ENCODE peak calls at places on chromosomes 16 and 17, in four cellular contexts. G is AG04450; K is stromal cell of bone marrow; R is activated naive CD4-positive, alpha-beta T cell. B is an unnamed sample.

GRCh38 chr16:29653436-29653835 is 9.6 kb upstream of the SPN start:
- DNase-seq in R (no peak), K (no peak), G (no peak), B (no peak)

GRCh38 chr16:7025616-7026190 is 306.9 kb upstream of the RBFOX1 start:
- DNase-seq in R (no peak), K (no peak), G (no peak), B (no peak)

GRCh38 chr17:54967621-54968258 is 714 bp downstream of the COX11 start:
- DNase-seq in G (no peak), R (no peak), K (peak), B (no peak)

GRCh38 chr17:71917715-71918114 is 203.1 kb upstream of the SOX9 start:
- DNase-seq in G (no peak), K (no peak), R (no peak), B (no peak)

GRCh38 chr16:86628614-86629013 is 50.3 kb downstream of the FOXL1 start:
- DNase-seq in K (no peak), R (no peak), G (no peak), B (no peak)

GRCh38 chr17:16880121-16880842 is 91.6 kb downstream of the TNFRSF13B start:
- DNase-seq in K (no peak), R (no peak), G (no peak), B (no peak)

GRCh38 chr17:54968954-54969400 is 412 bp downstream of the STXBP4 start:
- DNase-seq in K (peak), R (peak), G (no peak), B (no peak)

GRCh38 chr16:69839240-69839688 is 77.1 kb downstream of the WWP2 start:
- DNase-seq in R (no peak), G (no peak), K (no peak), B (no peak)

GRCh38 chr17:574061-574460 is 140.6 kb downstream of the VPS53 start:
- DNase-seq in G (no peak), K (peak), R (no peak), B (no peak)

GRCh38 chr17:67105213-67105612 is 60.9 kb downstream of the CACNG1 start:
- DNase-seq in R (no peak), K (peak), G (no peak), B (no peak)

GRCh38 chr16:14180431-14181059 is 109.4 kb downstream of the MRTFB start:
- DNase-seq in G (no peak), R (no peak), K (no peak), B (no peak)

GRCh38 chr17:65035704-65036103 is 20.8 kb downstream of the GNA13 start:
- DNase-seq in G (no peak), R (no peak), K (no peak), B (no peak)

GRCh38 chr17:44536090-44536960 is 21.0 kb upstream of the FZD2 start:
- DNase-seq in R (no peak), G (no peak), K (no peak), B (no peak)

GRCh38 chr17:72657467-72658317 is 434.8 kb downstream of the SLC39A11 start:
- DNase-seq in G (no peak), R (no peak), K (no peak), B (no peak)

GRCh38 chr17:69348441-69348840 is 21.5 kb upstream of the ABCA5 start:
- DNase-seq in G (no peak), K (no peak), R (no peak), B (no peak)

GRCh38 chr16:47729701-47730100 is 268.6 kb downstream of the PHKB start:
- DNase-seq in G (no peak), K (no peak), R (no peak), B (no peak)

GRCh38 chr17:7064248-7064647 is 15.8 kb downstream of the CLEC10A start:
- DNase-seq in R (no peak), G (no peak), K (no peak), B (peak)

GRCh38 chr17:38585805-38586529 is 19.8 kb downstream of the SRCIN1 start:
- DNase-seq in K (no peak), G (no peak), R (no peak), B (no peak)

GRCh38 chr16:22206847-22207714 is 1.0 kb downstream of the EEF2K start:
- DNase-seq in K (no peak), R (no peak), G (no peak), B (peak)

GRCh38 chr17:2705888-2706795 is 5.4 kb downstream of the CLUH start:
- DNase-seq in R (no peak), K (no peak), G (no peak), B (no peak)

GRCh38 chr16:70476272-70477020 is 22.1 kb downstream of the FCSK start:
- DNase-seq in G (peak), K (peak), R (no peak), B (peak)

GRCh38 chr17:13601317-13601775 is 383 bp downstream of the HS3ST3A1 start:
- DNase-seq in R (no peak), G (no peak), K (no peak), B (no peak)

GRCh38 chr16:27450836-27451341 is 48.9 kb downstream of the IL21R start:
- DNase-seq in R (no peak), G (no peak), K (no peak), B (no peak)

GRCh38 chr16:29663020-29663828 is at the start of gene SPN:
- DNase-seq in K (no peak), G (no peak), R (no peak), B (no peak)

GRCh38 chr16:89855301-89855945 is 18.0 kb upstream of the TCF25 start:
- DNase-seq in G (no peak), R (no peak), K (no peak), B (no peak)

GRCh38 chr17:13352747-13353415 is 248.8 kb downstream of the HS3ST3A1 start:
- DNase-seq in K (no peak), R (no peak), G (no peak), B (no peak)

GRCh38 chr17:76087531-76087930 is 8.5 kb downstream of the ZACN start:
- DNase-seq in G (no peak), K (no peak), R (no peak), B (no peak)

GRCh38 chr17:57519199-57519598 is 225.9 kb downstream of the CCDC182 start:
- DNase-seq in G (peak), R (no peak), K (no peak), B (no peak)

GRCh38 chr16:2260250-2260649 is 7.7 kb downstream of the RNPS1 start:
- DNase-seq in K (no peak), R (no peak), G (no peak), B (no peak)

GRCh38 chr16:79185681-79186080 is 414.9 kb downstream of the MAF start:
- DNase-seq in G (no peak), K (no peak), R (no peak), B (no peak)

GRCh38 chr16:64544859-64545258 is 577.0 kb downstream of the CDH11 start:
- DNase-seq in K (no peak), G (no peak), R (no peak), B (no peak)

GRCh38 chr17:67359960-67360817 is 6.2 kb downstream of the PSMD12 start:
- DNase-seq in K (no peak), G (no peak), R (no peak), B (no peak)

GRCh38 chr17:56679148-56679766 is 85.8 kb downstream of the NOG start:
- DNase-seq in G (no peak), K (no peak), R (no peak), B (peak)

GRCh38 chr17:73393962-73394361 is 82.2 kb upstream of the CDC42EP4 start:
- DNase-seq in R (no peak), G (no peak), K (no peak), B (no peak)

GRCh38 chr17:11928436-11928835 is 68.8 kb downstream of the ZNF18 start:
- DNase-seq in R (no peak), G (no peak), K (no peak), B (no peak)

GRCh38 chr16:11683140-11683539 is 14.9 kb downstream of the SNN start:
- DNase-seq in R (no peak), K (no peak), G (no peak), B (no peak)

GRCh38 chr16:66933776-66934137 is 445 bp downstream of the CIAO2B start:
- DNase-seq in R (no peak), G (no peak), K (no peak), B (no peak)

GRCh38 chr16:12625068-12625467 is 178.6 kb downstream of the CPPED1 start:
- DNase-seq in G (no peak), K (no peak), R (no peak), B (no peak)

GRCh38 chr16:11039726-11040125 is 95.4 kb downstream of the CLEC16A start:
- DNase-seq in K (no peak), R (no peak), G (no peak), B (no peak)